ENCODE peak calls at places on chromosomes 6 and 20, in six cellular contexts. One of them, this sample, is unnamed.

GRCh38 chr6:125732398-125732797 is 17.0 kb upstream of the HEY2 start:
- DNase-seq in GM23248: no peak
- DNase-seq in fibroblast of the aortic adventitia: no peak
- DNase-seq in thoracic aorta: no peak
- DNase-seq in sciatic nerve: no peak
- DNase-seq in omental fat pad: no peak
- DNase-seq in this sample: no peak

GRCh38 chr6:85684125-85684808 is 41.6 kb upstream of the SYNCRIP start:
- DNase-seq in fibroblast of the aortic adventitia: no peak
- DNase-seq in GM23248: no peak
- DNase-seq in sciatic nerve: no peak
- DNase-seq in thoracic aorta: no peak
- DNase-seq in omental fat pad: no peak
- DNase-seq in this sample: no peak

GRCh38 chr20:31833130-31833930 is 12.1 kb downstream of the FOXS1 start:
- DNase-seq in sciatic nerve: peak; percentile 84
- DNase-seq in fibroblast of the aortic adventitia: peak; percentile 39
- DNase-seq in thoracic aorta: no peak
- DNase-seq in omental fat pad: peak; percentile 93
- DNase-seq in GM23248: peak; percentile 52
- DNase-seq in this sample: no peak

GRCh38 chr6:33197431-33198048 is 2.9 kb downstream of the RXRB start:
- DNase-seq in sciatic nerve: no peak
- DNase-seq in thoracic aorta: no peak
- DNase-seq in fibroblast of the aortic adventitia: peak; percentile 74
- DNase-seq in GM23248: peak; percentile 84
- DNase-seq in omental fat pad: no peak
- DNase-seq in this sample: peak; percentile 72

GRCh38 chr6:31158863-31159855 is 770 bp downstream of the TCF19 start:
- DNase-seq in thoracic aorta: no peak
- DNase-seq in sciatic nerve: no peak
- DNase-seq in omental fat pad: no peak
- DNase-seq in GM23248: peak; percentile 52
- DNase-seq in fibroblast of the aortic adventitia: peak; percentile 13
- DNase-seq in this sample: peak; percentile 25

GRCh38 chr6:64280569-64280968 is 645.0 kb downstream of the PHF3 start:
- DNase-seq in GM23248: peak; percentile 47
- DNase-seq in sciatic nerve: no peak
- DNase-seq in thoracic aorta: no peak
- DNase-seq in omental fat pad: no peak
- DNase-seq in fibroblast of the aortic adventitia: peak; percentile 32
- DNase-seq in this sample: peak; percentile 79

GRCh38 chr6:131116755-131117360 is 18.4 kb upstream of the AKAP7 start:
- DNase-seq in omental fat pad: no peak
- DNase-seq in sciatic nerve: no peak
- DNase-seq in GM23248: peak; percentile 69
- DNase-seq in thoracic aorta: no peak
- DNase-seq in fibroblast of the aortic adventitia: peak; percentile 79
- DNase-seq in this sample: peak; percentile 87

GRCh38 chr20:49156481-49156880 is 31.7 kb downstream of the STAU1 start:
- DNase-seq in omental fat pad: no peak
- DNase-seq in GM23248: no peak
- DNase-seq in sciatic nerve: no peak
- DNase-seq in thoracic aorta: no peak
- DNase-seq in fibroblast of the aortic adventitia: no peak
- DNase-seq in this sample: no peak

GRCh38 chr6:125102901-125103300 is 50.7 kb upstream of the TPD52L1 start:
- DNase-seq in omental fat pad: no peak
- DNase-seq in thoracic aorta: no peak
- DNase-seq in fibroblast of the aortic adventitia: peak; percentile 88
- DNase-seq in GM23248: peak; percentile 82
- DNase-seq in sciatic nerve: no peak
- DNase-seq in this sample: peak; percentile 86

GRCh38 chr6:81838724-81839425 is 86.4 kb upstream of the TENT5A start:
- DNase-seq in thoracic aorta: no peak
- DNase-seq in GM23248: peak; percentile 5
- DNase-seq in fibroblast of the aortic adventitia: no peak
- DNase-seq in sciatic nerve: no peak
- DNase-seq in omental fat pad: no peak
- DNase-seq in this sample: no peak